ENCODE peak calls at places on chromosomes 4 and X, in four cellular contexts. S is amygdala, V is neural progenitor cell, H is HTR-8/SVneo. K is an unnamed sample.

GRCh38 chrX:118254611-118255010 is 91.3 kb upstream of the WDR44 start:
- DNase-seq in H (peak), S (no peak), V (peak), K (peak)

GRCh38 chr4:56326363-56326762 is 60.9 kb downstream of the AASDH start:
- DNase-seq in H (no peak), V (no peak), S (no peak), K (no peak)

GRCh38 chr4:55849724-55850123 is 3.7 kb upstream of the EXOC1 start:
- DNase-seq in S (no peak), H (no peak), V (no peak), K (no peak)

GRCh38 chr4:118351851-118352827 is 664 bp downstream of the PRSS12 start:
- DNase-seq in V (peak), S (no peak), H (peak), K (peak)

GRCh38 chr4:5881340-5881739 is 11.5 kb downstream of the CRMP1 start:
- DNase-seq in S (no peak), V (peak), H (no peak), K (no peak)

GRCh38 chr4:67659065-67659464 is 41.9 kb downstream of the UBA6 start:
- DNase-seq in V (no peak), H (no peak), S (no peak), K (no peak)

GRCh38 chr4:138189212-138189611 is 52.9 kb downstream of the SLC7A11 start:
- DNase-seq in S (no peak), H (no peak), V (no peak), K (no peak)

GRCh38 chr4:173246719-173247118 is 78.1 kb downstream of the GALNT7 start:
- DNase-seq in S (no peak), V (no peak), H (no peak), K (no peak)

GRCh38 chr4:125951275-125951887 is 636.6 kb downstream of the FAT4 start:
- DNase-seq in H (peak), S (no peak), V (no peak), K (no peak)

GRCh38 chrX:155048997-155049619 is 21.8 kb downstream of the CMC4 start:
- DNase-seq in H (peak), V (peak), S (peak), K (peak)

GRCh38 chr4:160319221-160319867 is 1216.5 kb downstream of the RAPGEF2 start:
- DNase-seq in V (no peak), H (peak), S (no peak), K (no peak)

GRCh38 chr4:80239480-80239879 is 27.0 kb upstream of the FGF5 start:
- DNase-seq in H (no peak), V (no peak), S (no peak), K (no peak)

GRCh38 chrX:1418901-1419544 is 27.1 kb upstream of the SLC25A6 start:
- DNase-seq in V (no peak), H (no peak), S (no peak), K (no peak)

GRCh38 chr4:120990246-120990645 is 67.7 kb upstream of the PRDM5 start:
- DNase-seq in S (no peak), V (no peak), H (no peak), K (no peak)

GRCh38 chr4:157045507-157046127 is 30.3 kb upstream of the GLRB start:
- DNase-seq in H (peak), V (peak), S (no peak), K (peak)

K was measured in osteoblast.